ENCODE peak calls at places on chromosome 7, in six cellular contexts. Q is smooth muscle cell of the brain vasculature, J is LoVo, O is SHP77 treated with DMSO at 0.1 percent for 48 hours, P is neuronal stem cell, V is SK-N-SH. K is an unnamed sample.

GRCh38 chr7:64878684-64879083 is 24.4 kb upstream of the ZNF273 start:
- DNase-seq in Q (no peak), J (no peak), O (no peak), P (no peak), V (peak), K (peak)

GRCh38 chr7:135721198-135721820 is 6.7 kb downstream of the SLC13A4 start:
- DNase-seq in Q (no peak), J (no peak), O (no peak), P (no peak), V (no peak), K (no peak)

GRCh38 chr7:116317907-116318306 is 107.6 kb downstream of the TES start:
- DNase-seq in Q (no peak), J (no peak), O (no peak), P (no peak), V (no peak), K (no peak)

GRCh38 chr7:70739646-70740045 is 392.3 kb upstream of the GALNT17 start:
- DNase-seq in Q (no peak), J (no peak), O (no peak), P (no peak), V (no peak), K (no peak)

GRCh38 chr7:391961-392524 is 102.1 kb downstream of the FOXL3 start:
- DNase-seq in Q (no peak), J (no peak), O (no peak), P (no peak), V (peak), K (peak)

GRCh38 chr7:27191081-27191715 is 6.2 kb upstream of the HOXA11 start:
- DNase-seq in Q (no peak), J (no peak), O (no peak), P (no peak), V (no peak), K (peak)

GRCh38 chr7:102469972-102470825 is 5.4 kb downstream of the LRWD1 start:
- DNase-seq in Q (no peak), J (no peak), O (no peak), P (no peak), V (no peak), K (no peak)

GRCh38 chr7:25395976-25396375 is 167.7 kb upstream of the NPVF start:
- DNase-seq in Q (no peak), J (no peak), O (no peak), P (no peak), V (no peak), K (no peak)

GRCh38 chr7:118185163-118185860 is 1.3 kb downstream of the LSM8 start:
- DNase-seq in Q (no peak), J (no peak), O (no peak), P (no peak), V (no peak), K (no peak)

GRCh38 chr7:22732556-22733126 is 5.6 kb downstream of the IL6 start:
- DNase-seq in Q (no peak), J (no peak), O (peak), P (no peak), V (no peak), K (no peak)

GRCh38 chr7:13949450-13949849 is 40.0 kb downstream of the ETV1 start:
- DNase-seq in Q (no peak), J (no peak), O (no peak), P (no peak), V (peak), K (no peak)

GRCh38 chr7:66205736-66206080 is 574 bp downstream of the TPST1 start:
- DNase-seq in Q (no peak), J (no peak), O (no peak), P (no peak), V (no peak), K (no peak)

GRCh38 chr7:112086496-112087254 is 119.5 kb downstream of the DOCK4 start:
- DNase-seq in Q (no peak), J (no peak), O (no peak), P (no peak), V (no peak), K (no peak)

GRCh38 chr7:264541-265191 is 25.3 kb upstream of the FOXL3 start:
- DNase-seq in Q (no peak), J (peak), O (no peak), P (no peak), V (no peak), K (peak)

GRCh38 chr7:105309235-105310156 is 79.2 kb downstream of the SRPK2 start:
- DNase-seq in Q (no peak), J (no peak), O (no peak), P (no peak), V (no peak), K (no peak)

GRCh38 chr7:114047889-114048288 is 129.1 kb upstream of the PPP1R3A start:
- DNase-seq in Q (no peak), J (no peak), O (no peak), P (no peak), V (no peak), K (no peak)

GRCh38 chr7:94949532-94949931 is 42.1 kb downstream of the PPP1R9A start:
- DNase-seq in Q (no peak), J (no peak), O (no peak), P (no peak), V (no peak), K (no peak)